ENCODE peak calls at places on chromosomes 5 and 9, in nine cellular contexts. M is CD4-positive, CD25-positive, alpha-beta regulatory T cell; D is gastrocnemius medialis; S is GM18507; N is RWPE1; I is NB4; O is HEK293T; F is A549; T is stimulated activated CD8-positive, alpha-beta memory T cell treated with anti-CD3 and anti-CD28 coated beads, Interleukin-4, amount 100 ng/mL, for 4 hours. Z is an unnamed sample.

GRCh38 chr5:78649220-78649700 is 688 bp upstream of the LHFPL2 start:
- DNase-seq in O (no peak), F (peak; percentile 36), M (no peak), I (no peak), D (no peak), N (peak; percentile 31), T (no peak), S (no peak), Z (no peak)

GRCh38 chr5:180333661-180334060 is 19.5 kb downstream of the GFPT2 start:
- DNase-seq in F (peak; percentile 81), N (peak; percentile 86), T (no peak), S (no peak), O (no peak), D (no peak), M (no peak), I (no peak), Z (no peak)

GRCh38 chr9:70510157-70510770 is 95.8 kb upstream of the KLF9 start:
- DNase-seq in I (peak; percentile 18), D (no peak), T (no peak), S (no peak), F (peak; percentile 46), M (peak; percentile 40), N (peak; percentile 22), O (peak; percentile 51), Z (no peak)

GRCh38 chr5:93675458-93676450 is 65.6 kb downstream of the POU5F2 start:
- DNase-seq in D (no peak), I (no peak), O (no peak), M (no peak), F (no peak), T (no peak), S (no peak), N (no peak), Z (no peak)

GRCh38 chr9:124394596-124394995 is 20.6 kb downstream of the PSMB7 start:
- DNase-seq in T (no peak), N (no peak), D (no peak), I (peak; percentile 40), O (no peak), M (peak; percentile 25), S (no peak), F (no peak), Z (no peak)

GRCh38 chr5:23343121-23343520 is 164.3 kb upstream of the PRDM9 start:
- DNase-seq in I (no peak), F (no peak), M (no peak), S (no peak), N (no peak), O (no peak), T (no peak), D (no peak), Z (no peak)

GRCh38 chr5:58582004-58582403 is 871 bp upstream of the RAB3C start:
- DNase-seq in M (no peak), T (no peak), N (peak; percentile 4), S (no peak), D (no peak), I (peak; percentile 79), O (peak; percentile 27), F (no peak), Z (no peak)

GRCh38 chr9:83986765-83987401 is 6.3 kb downstream of the RMI1 start:
- DNase-seq in F (peak; percentile 40), N (no peak), M (no peak), I (no peak), S (no peak), T (no peak), D (peak; percentile 58), O (no peak), Z (no peak)

GRCh38 chr9:87119328-87119881 is 172.1 kb upstream of the GAS1 start:
- DNase-seq in S (no peak), F (no peak), D (no peak), M (no peak), T (no peak), N (peak; percentile 58), O (no peak), I (no peak), Z (peak; percentile 60)

GRCh38 chr9:35907732-35908483 is 1.4 kb upstream of the SPAAR start:
- DNase-seq in D (peak; percentile 71), I (no peak), O (no peak), M (no peak), S (no peak), N (peak; percentile 97), F (peak; percentile 88), T (no peak), Z (peak; percentile 63)

GRCh38 chr9:133273819-133274218 is 1.2 kb downstream of the ABO start:
- DNase-seq in M (no peak), O (no peak), N (no peak), S (no peak), T (no peak), F (no peak), I (no peak), D (no peak), Z (no peak)